ENCODE peak calls at places on chromosomes 2 and 18, in eight cellular contexts. R is neural progenitor cell, E is heart right ventricle, P is AG04449, Y is PC-9, N is mammary epithelial cell, K is IMR-90, S is epithelial cell of esophagus. U is an unnamed sample.

GRCh38 chr18:77705301-77705700 is 455.7 kb downstream of the GALR1 start:
- DNase-seq in E (no peak), S (no peak), K (no peak), N (no peak), R (no peak), Y (no peak), P (no peak), U (no peak)

GRCh38 chr2:101697794-101698418 is 399 bp downstream of the MAP4K4 start:
- DNase-seq in S (peak), K (no peak), R (peak), E (no peak), P (no peak), Y (no peak), N (no peak), U (no peak)

GRCh38 chr2:150041721-150042450 is 445.6 kb downstream of the RND3 start:
- DNase-seq in Y (no peak), R (no peak), E (no peak), K (peak), N (peak), P (no peak), S (peak), U (no peak)

GRCh38 chr2:95361216-95361980 is 41.1 kb upstream of the FAHD2A start:
- DNase-seq in E (no peak), K (no peak), N (no peak), S (no peak), Y (no peak), R (no peak), P (no peak), U (no peak)

GRCh38 chr2:20179755-20180594 is 45.0 kb downstream of the SDC1 start:
- DNase-seq in R (peak), Y (no peak), K (no peak), S (peak), N (peak), P (no peak), E (no peak), U (no peak)

GRCh38 chr2:39715095-39715494 is 49.4 kb downstream of the TMEM178A start:
- DNase-seq in K (no peak), Y (no peak), P (no peak), N (no peak), S (no peak), E (no peak), R (no peak), U (no peak)

GRCh38 chr18:67199993-67200617 is 316.4 kb downstream of the DSEL start:
- DNase-seq in P (peak), K (peak), E (no peak), N (peak), R (peak), Y (peak), S (peak), U (peak)

GRCh38 chr18:5964108-5964507 is 68.8 kb upstream of the TMEM200C start:
- DNase-seq in E (no peak), R (no peak), Y (no peak), K (no peak), N (no peak), S (no peak), P (no peak), U (no peak)

GRCh38 chr18:79583426-79583825 is 96.2 kb upstream of the CTDP1 start:
- DNase-seq in K (no peak), S (no peak), E (no peak), R (no peak), N (no peak), P (no peak), Y (no peak), U (no peak)

GRCh38 chr2:167052825-167053224 is 164.5 kb downstream of the XIRP2 start:
- DNase-seq in Y (no peak), R (no peak), K (peak), P (no peak), N (peak), E (no peak), S (peak), U (peak)

GRCh38 chr2:10331702-10332401 is 29.1 kb downstream of the HPCAL1 start:
- DNase-seq in E (no peak), R (no peak), K (no peak), S (no peak), Y (no peak), P (no peak), N (no peak), U (no peak)

GRCh38 chr2:137775529-137775928 is 188.7 kb upstream of the HNMT start:
- DNase-seq in P (no peak), K (no peak), E (no peak), Y (no peak), N (no peak), R (no peak), S (no peak), U (no peak)

GRCh38 chr18:23330423-23330822 is 122.7 kb upstream of the RIOK3 start:
- DNase-seq in K (no peak), Y (no peak), P (no peak), E (no peak), R (no peak), N (no peak), S (peak), U (no peak)

GRCh38 chr2:113275556-113276215 is 3.0 kb downstream of the PAX8 start:
- DNase-seq in Y (no peak), E (no peak), N (no peak), S (no peak), R (peak), P (no peak), K (no peak), U (no peak)

GRCh38 chr2:70936979-70937811 is 1.5 kb downstream of the ATP6V1B1 start:
- DNase-seq in P (no peak), N (no peak), R (peak), Y (peak), S (no peak), E (no peak), K (no peak), U (no peak)

GRCh38 chr2:237041231-237041630 is 44.5 kb upstream of the COPS8 start:
- DNase-seq in P (no peak), R (no peak), S (no peak), K (no peak), E (no peak), N (no peak), Y (no peak), U (no peak)

GRCh38 chr2:96321230-96322103 is 3.6 kb upstream of the ITPRIPL1 start:
- DNase-seq in R (peak), Y (no peak), S (no peak), N (peak), K (peak), P (no peak), E (peak), U (no peak)

DNA sequence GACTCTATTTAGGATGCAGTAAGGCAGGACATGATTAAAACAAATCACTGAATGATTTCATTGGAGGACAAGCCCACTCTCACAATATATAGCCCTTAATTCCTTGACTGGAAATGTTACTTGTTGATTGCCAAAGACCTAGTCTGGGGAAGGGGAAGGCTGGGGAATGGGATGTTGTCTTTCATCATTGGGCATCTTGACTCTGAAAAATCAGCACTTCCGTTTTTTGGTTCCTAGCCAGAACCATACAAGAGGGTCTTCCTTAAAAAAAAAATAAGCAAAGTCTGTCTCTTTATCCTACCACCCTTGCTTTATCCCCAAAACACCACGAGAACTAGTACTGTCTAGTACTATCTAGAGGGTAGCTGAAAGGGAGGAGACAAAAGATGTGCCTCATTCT is 56.0 kb downstream of the NEMP2 start:
- DNase-seq in K (no peak), Y (no peak), S (no peak), R (no peak), N (no peak), E (no peak), P (no peak), U (no peak)
- H3K4me3 ChIP-seq in K (no peak), Y (no peak), S (no peak), R (no peak), N (no peak), E (no peak), P (no peak), U (no peak)

GRCh38 chr2:79529636-79530035 is 16.8 kb downstream of the CTNNA2 start:
- DNase-seq in Y (no peak), R (peak), P (no peak), E (no peak), N (no peak), S (no peak), K (no peak), U (no peak)

GRCh38 chr2:79530443-79530842 is 17.6 kb downstream of the CTNNA2 start:
- DNase-seq in Y (no peak), P (no peak), S (no peak), R (peak), E (no peak), K (no peak), N (no peak), U (no peak)
- TF ChIP-seq CTCF in Y (no peak), P (no peak), S (no peak), R (peak), E (no peak), K (peak), N (no peak), U (no peak)

GRCh38 chr2:191811807-191812602 is 34.9 kb downstream of the CAVIN2 start:
- DNase-seq in N (peak), K (peak), Y (peak), E (peak), R (peak), P (no peak), S (peak), U (peak)
- H3K4me3 ChIP-seq in N (no peak), K (no peak), Y (no peak), E (peak), R (no peak), P (no peak), S (no peak), U (no peak)

GRCh38 chr2:228688007-228688645 is 506.6 kb upstream of the SPHKAP start:
- DNase-seq in N (no peak), K (peak), E (no peak), Y (no peak), S (peak), P (no peak), R (no peak), U (peak)

GRCh38 chr2:228690681-228691080 is 509.2 kb upstream of the SPHKAP start:
- DNase-seq in N (no peak), P (no peak), E (no peak), S (no peak), K (no peak), R (peak), Y (no peak), U (no peak)

GRCh38 chr2:228689049-228689448 is 507.6 kb upstream of the SPHKAP start:
- DNase-seq in Y (no peak), K (no peak), S (peak), E (no peak), P (no peak), R (peak), N (no peak), U (peak)
- TF ChIP-seq CTCF in Y (no peak), K (no peak), S (no peak), E (no peak), P (no peak), R (peak), N (no peak), U (peak)

GRCh38 chr18:75455249-75456183 is 28.0 kb upstream of the SMIM21 start:
- DNase-seq in E (no peak), P (no peak), S (no peak), Y (no peak), K (peak), N (no peak), R (peak), U (peak)

GRCh38 chr18:75454022-75454795 is 26.7 kb upstream of the SMIM21 start:
- DNase-seq in P (no peak), E (no peak), K (peak), R (no peak), N (no peak), Y (no peak), S (no peak), U (no peak)

DNA sequence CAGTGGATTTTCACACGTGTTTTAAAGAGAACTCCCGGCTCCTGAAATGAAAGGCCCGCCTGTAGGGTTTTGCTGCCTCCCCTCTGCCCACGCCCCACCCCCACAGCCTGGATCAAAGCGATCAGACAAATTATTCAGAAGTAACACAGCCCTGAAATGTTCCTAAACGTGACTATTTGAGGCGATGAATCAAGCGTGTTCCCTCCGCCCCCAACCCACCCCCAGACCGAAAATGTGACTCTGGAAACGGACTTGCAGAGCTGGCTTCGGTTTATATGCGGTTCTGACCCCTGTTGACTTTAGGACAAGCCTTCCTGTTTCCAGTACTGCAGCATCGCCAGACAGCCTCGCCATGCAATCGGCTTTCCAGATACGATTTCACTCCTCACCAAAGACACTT is 28.8 kb upstream of the SMIM21 start:
- DNase-seq in R (peak), P (no peak), K (no peak), E (no peak), Y (no peak), S (no peak), N (no peak), U (peak)
- H3K4me3 ChIP-seq in R (peak), P (peak), K (no peak), E (peak), Y (no peak), S (no peak), N (no peak), U (peak)

DNA sequence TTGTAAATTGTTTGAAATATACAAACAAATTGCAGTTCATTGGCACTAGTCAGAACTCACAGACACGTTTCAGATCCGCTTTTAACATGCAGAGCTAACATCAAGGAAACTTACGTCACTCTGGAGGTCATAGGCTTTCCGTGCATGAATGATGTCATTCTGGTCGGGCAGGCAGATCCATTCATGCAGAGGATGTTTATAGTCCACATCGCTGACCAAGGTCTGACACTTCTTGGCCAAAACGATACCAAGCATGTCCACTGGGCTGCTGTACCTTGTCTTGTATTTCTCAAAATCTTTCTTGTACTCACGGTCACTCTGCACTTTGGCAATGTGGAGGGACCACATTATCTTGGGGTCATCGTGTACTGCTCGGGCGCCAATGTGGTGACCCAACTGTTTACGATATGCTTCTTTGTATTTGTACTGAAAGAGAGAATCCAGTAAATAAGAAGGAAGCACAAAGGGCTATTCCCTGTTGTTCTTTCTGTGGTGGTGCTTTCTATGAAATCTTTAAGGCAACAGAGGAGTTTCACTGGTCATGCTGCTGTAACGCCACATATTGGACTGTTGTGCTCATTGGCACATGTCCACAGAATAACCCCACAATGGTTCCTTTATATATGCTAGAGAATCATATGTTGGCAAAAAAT is 114.8 kb downstream of the NEB start:
- DNase-seq in S (peak), R (no peak), N (no peak), P (no peak), E (no peak), K (peak), Y (no peak), U (peak)
- TF ChIP-seq CTCF in S (no peak), R (no peak), N (no peak), P (no peak), E (no peak), K (peak), Y (no peak), U (peak)

GRCh38 chr18:31042391-31043181 is at the start of gene DSC3:
- DNase-seq in K (no peak), R (peak), Y (no peak), N (peak), P (no peak), S (peak), E (no peak), U (peak)
- H3K4me3 ChIP-seq in K (no peak), R (peak), Y (no peak), N (peak), P (no peak), S (peak), E (peak), U (peak)